ENCODE peak calls at places on chromosomes 1 and 21, in four cellular contexts. I is NCI-H345, H is HEK293T, Y is T-helper 1 cell. A is an unnamed sample.

GRCh38 chr1:33231166-33231565 is 25.1 kb upstream of the ZNF362 start:
- DNase-seq in I (no peak), H (no peak), Y (no peak), A (no peak)

GRCh38 chr1:200471739-200472138 is 61.9 kb upstream of the ZNF281 start:
- DNase-seq in I (no peak), H (no peak), Y (no peak), A (no peak)

GRCh38 chr21:28344985-28345384 is 647.7 kb downstream of the LTN1 start:
- DNase-seq in I (no peak), H (no peak), Y (no peak), A (no peak)

GRCh38 chr1:22709891-22710687 is 550 bp upstream of the EPHB2 start:
- DNase-seq in I (peak), H (peak), Y (no peak), A (no peak)

GRCh38 chr1:192763756-192764155 is 45.1 kb upstream of the RGS2 start:
- DNase-seq in I (no peak), H (no peak), Y (no peak), A (no peak)

GRCh38 chr1:47186267-47187185 is 3.3 kb downstream of the PDZK1IP1 start:
- DNase-seq in I (no peak), H (no peak), Y (no peak), A (no peak)

GRCh38 chr1:185170291-185170848 is 13.4 kb downstream of the SWT1 start:
- DNase-seq in I (peak), H (peak), Y (peak), A (no peak)

GRCh38 chr21:39317134-39318090 is 4.0 kb upstream of the BRWD1 start:
- DNase-seq in I (no peak), H (no peak), Y (no peak), A (no peak)

GRCh38 chr1:178518894-178519293 is 6.0 kb downstream of the TEX35 start:
- DNase-seq in I (peak), H (no peak), Y (no peak), A (no peak)

GRCh38 chr21:42735061-42735460 is 81.6 kb downstream of the PDE9A start:
- DNase-seq in I (no peak), H (no peak), Y (no peak), A (no peak)

GRCh38 chr1:22503721-22504410 is 52.2 kb downstream of the ZBTB40 start:
- DNase-seq in I (no peak), H (no peak), Y (no peak), A (no peak)

GRCh38 chr21:23017989-23018388 is 2019.8 kb downstream of the NCAM2 start:
- DNase-seq in I (no peak), H (no peak), Y (no peak), A (no peak)

GRCh38 chr1:196295766-196296165 is 312.5 kb downstream of the KCNT2 start:
- DNase-seq in I (no peak), H (no peak), Y (no peak), A (no peak)

GRCh38 chr1:245752551-245752950 is 597.8 kb downstream of the KIF26B start:
- DNase-seq in I (no peak), H (no peak), Y (no peak), A (no peak)